ENCODE peak calls at places on chromosomes 3 and 15, in four cellular contexts. O is AG10803, T is IMR-90, X is adrenal gland. F is an unnamed sample.

GRCh38 chr3:157572559-157573270 is 69.5 kb upstream of the VEPH1 start:
- DNase-seq in O (peak; percentile 49), T (peak; percentile 64), X (peak; percentile 40), F (peak; percentile 28)

GRCh38 chr3:128480278-128480677 is 12.7 kb downstream of the GATA2 start:
- DNase-seq in O (no peak), T (no peak), X (no peak), F (no peak)

GRCh38 chr3:144590854-144591253 is 619.2 kb downstream of the DIPK2A start:
- DNase-seq in O (peak; percentile 66), T (peak; percentile 94), X (no peak), F (no peak)

GRCh38 chr3:50316657-50317242 is 5.8 kb downstream of the HYAL2 start:
- DNase-seq in O (no peak), T (peak; percentile 28), X (peak; percentile 42), F (no peak)

GRCh38 chr15:50431204-50431603 is 7.0 kb downstream of the USP8 start:
- DNase-seq in O (peak; percentile 31), T (peak; percentile 38), X (no peak), F (no peak)

GRCh38 chr15:74958908-74959642 is 2.5 kb upstream of the RPP25 start:
- DNase-seq in O (no peak), T (no peak), X (no peak), F (no peak)

GRCh38 chr15:78222745-78223395 is 11.5 kb downstream of the ACSBG1 start:
- DNase-seq in O (no peak), T (no peak), X (no peak), F (no peak)

GRCh38 chr3:101184111-101184510 is 136.3 kb downstream of the IMPG2 start:
- DNase-seq in O (peak; percentile 67), T (no peak), X (no peak), F (no peak)

GRCh38 chr15:55319537-55320325 is 709 bp downstream of the PIGB start:
- DNase-seq in O (peak; percentile 53), T (peak; percentile 5), X (no peak), F (no peak)

GRCh38 chr15:70589221-70589620 is 174.1 kb downstream of the UACA start:
- DNase-seq in O (peak; percentile 96), T (peak; percentile 74), X (no peak), F (no peak)

GRCh38 chr3:46442591-46443530 is 21.8 kb downstream of the LTF start:
- DNase-seq in O (no peak), T (no peak), X (no peak), F (no peak)

GRCh38 chr3:141278196-141279073 is 46.8 kb downstream of the PXYLP1 start:
- DNase-seq in O (peak; percentile 53), T (no peak), X (no peak), F (no peak)

GRCh38 chr3:169813757-169814517 is 1.2 kb upstream of the LRRC34 start:
- DNase-seq in O (no peak), T (no peak), X (no peak), F (no peak)

GRCh38 chr15:68330911-68331310 is 53.4 kb downstream of the FEM1B start:
- DNase-seq in O (no peak), T (no peak), X (no peak), F (no peak)

GRCh38 chr3:134663646-134664456 is 13.0 kb upstream of the KY start:
- DNase-seq in O (peak; percentile 46), T (peak; percentile 55), X (no peak), F (no peak)

GRCh38 chr3:128313181-128313725 is 153.4 kb downstream of the DNAJB8 start:
- DNase-seq in O (no peak), T (no peak), X (no peak), F (no peak)

GRCh38 chr3:151276038-151277027 is 2.0 kb downstream of the P2RY14 start:
- DNase-seq in O (no peak), T (no peak), X (no peak), F (no peak)

GRCh38 chr3:152474585-152474984 is 205.9 kb downstream of the MBNL1 start:
- DNase-seq in O (peak; percentile 88), T (peak; percentile 84), X (peak; percentile 21), F (peak; percentile 49)

GRCh38 chr15:41043276-41043675 is 72.8 kb downstream of the INO80 start:
- DNase-seq in O (peak; percentile 90), T (peak; percentile 67), X (no peak), F (no peak)

GRCh38 chr3:141412936-141413354 is 44.6 kb downstream of the ZBTB38 start:
- DNase-seq in O (peak; percentile 94), T (peak; percentile 85), X (peak; percentile 95), F (peak; percentile 96)

GRCh38 chr15:40054746-40055575 is 16.0 kb upstream of the SRP14 start:
- DNase-seq in O (peak; percentile 31), T (peak; percentile 82), X (no peak), F (peak; percentile 88)

GRCh38 chr15:61038387-61038786 is 190.7 kb downstream of the RORA start:
- DNase-seq in O (peak; percentile 44), T (peak; percentile 44), X (peak; percentile 52), F (peak; percentile 75)

GRCh38 chr3:167776144-167776685 is 40.7 kb downstream of the SERPINI1 start:
- DNase-seq in O (no peak), T (no peak), X (no peak), F (no peak)

GRCh38 chr3:196440696-196441095 is 8.5 kb upstream of the UBXN7 start:
- DNase-seq in O (peak; percentile 26), T (peak; percentile 36), X (no peak), F (no peak)

GRCh38 chr15:90119367-90119766 is 17.1 kb upstream of the IDH2 start:
- DNase-seq in O (no peak), T (no peak), X (no peak), F (no peak)

GRCh38 chr3:152445227-152445626 is 176.5 kb downstream of the MBNL1 start:
- DNase-seq in O (no peak), T (no peak), X (no peak), F (no peak)

GRCh38 chr3:64187065-64187959 is 38.0 kb downstream of the PRICKLE2 start:
- DNase-seq in O (peak; percentile 97), T (peak; percentile 99), X (peak; percentile 85), F (peak; percentile 82)

GRCh38 chr3:64185436-64185835 is 39.8 kb downstream of the PRICKLE2 start:
- DNase-seq in O (peak; percentile 36), T (no peak), X (no peak), F (no peak)

GRCh38 chr3:64186667-64187064 is 38.6 kb downstream of the PRICKLE2 start:
- DNase-seq in O (no peak), T (no peak), X (no peak), F (no peak)

GRCh38 chr3:64188810-64189560 is 36.3 kb downstream of the PRICKLE2 start:
- DNase-seq in O (peak; percentile 91), T (peak; percentile 97), X (peak; percentile 68), F (peak; percentile 44)

DNA sequence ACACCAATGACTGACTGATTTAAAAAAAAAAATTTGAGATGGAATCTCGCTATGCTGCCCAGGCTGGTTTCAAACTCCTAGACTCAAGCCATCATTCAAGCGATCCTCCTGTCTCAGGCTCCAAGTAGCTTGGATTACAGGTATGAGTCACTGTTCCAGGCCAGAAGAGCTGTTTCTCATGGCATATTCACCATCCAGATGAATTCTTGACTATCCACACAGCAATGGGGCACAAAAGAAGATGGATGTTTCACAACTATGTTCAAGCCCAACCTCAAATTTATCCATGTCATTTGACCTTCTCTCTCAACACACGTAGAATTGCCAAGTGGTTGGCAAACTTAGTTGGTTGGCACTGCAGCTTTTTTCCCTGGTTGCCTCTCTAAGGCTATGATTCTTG is 40.6 kb downstream of the PRICKLE2 start:
- DNase-seq in O (peak; percentile 75), T (peak; percentile 71), X (peak; percentile 54), F (no peak)
- TF ChIP-seq CTCF in O (no peak), T (no peak), X (no peak), F (no peak)

DNA sequence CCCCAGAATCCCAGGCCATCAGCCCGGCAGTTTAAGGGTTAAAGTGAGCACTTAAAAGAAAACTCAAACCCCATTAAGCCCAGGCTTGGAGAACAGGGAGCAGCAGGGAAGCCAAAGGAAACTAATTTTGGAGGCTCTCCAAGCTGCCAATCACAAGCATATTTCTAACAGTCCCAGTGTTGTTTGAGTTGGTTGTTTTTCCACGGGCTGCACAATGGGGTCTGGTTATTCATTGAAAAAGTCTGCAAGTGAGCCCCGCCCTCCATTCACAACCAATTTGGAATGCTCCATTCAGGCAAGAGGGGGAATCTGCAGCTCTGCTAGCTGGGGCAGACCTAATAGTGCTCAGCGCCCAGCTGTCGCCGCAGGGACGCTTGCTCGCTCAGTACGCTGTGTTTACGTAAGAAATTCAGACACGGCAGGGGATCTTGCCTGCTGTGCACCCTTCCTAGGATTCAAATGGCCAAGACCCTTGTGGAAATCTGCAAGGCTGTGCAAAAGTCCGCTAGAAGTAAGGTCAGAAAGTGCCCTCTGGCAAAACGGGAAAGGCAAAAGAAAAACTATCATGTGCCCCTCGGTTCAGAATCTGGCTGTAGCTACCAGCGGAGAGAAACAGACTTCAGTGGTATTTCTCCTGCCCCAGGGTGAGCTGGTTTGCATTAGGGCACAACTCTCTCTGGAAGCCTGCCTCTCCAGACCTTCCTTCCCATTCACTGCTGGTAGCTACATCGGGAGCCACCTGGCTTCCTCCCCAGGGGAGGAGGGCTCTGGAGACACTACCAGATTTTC is 11.0 kb downstream of the ETV5 start:
- DNase-seq in O (peak; percentile 77), T (peak; percentile 78), X (peak; percentile 62), F (peak; percentile 81)
- H3K4me3 ChIP-seq in O (peak overlapping the region; percentile 57), T (peak overlapping the region; percentile 25), X (no peak overlapping the region), F (peak overlapping the region; percentile 28)

DNA sequence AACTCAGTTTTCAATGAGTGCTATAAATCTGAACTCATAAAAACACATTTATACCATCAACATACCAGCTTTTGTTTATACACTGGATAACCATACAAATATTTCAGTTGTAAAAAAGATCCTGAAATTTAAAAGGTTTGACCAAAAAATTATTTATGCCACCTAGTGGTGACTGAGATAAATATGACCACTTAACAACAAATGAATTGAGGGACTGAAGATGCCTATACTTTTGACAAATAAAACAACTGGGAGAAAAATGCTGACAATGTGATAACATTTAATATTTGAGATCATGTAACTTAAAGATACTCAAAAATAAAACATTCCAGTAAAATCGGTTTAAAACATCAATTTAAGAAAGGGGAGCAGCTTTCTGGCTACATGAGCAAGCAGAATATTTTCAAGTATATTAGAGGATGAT is 30.4 kb downstream of the ATG3 start:
- DNase-seq in O (peak; percentile 44), T (peak; percentile 49), X (no peak), F (no peak)
- TF ChIP-seq CTCF in O (peak; percentile 62), T (peak; percentile 52), X (peak; percentile 50), F (peak; percentile 28)

GRCh38 chr15:85858586-85859375 is 64.1 kb upstream of the KLHL25 start:
- DNase-seq in O (peak; percentile 55), T (peak; percentile 44), X (peak; percentile 63), F (peak; percentile 39)
- H3K4me3 ChIP-seq in O (peak overlapping the region; percentile 7), T (no peak overlapping the region), X (no peak overlapping the region), F (no peak overlapping the region)

DNA sequence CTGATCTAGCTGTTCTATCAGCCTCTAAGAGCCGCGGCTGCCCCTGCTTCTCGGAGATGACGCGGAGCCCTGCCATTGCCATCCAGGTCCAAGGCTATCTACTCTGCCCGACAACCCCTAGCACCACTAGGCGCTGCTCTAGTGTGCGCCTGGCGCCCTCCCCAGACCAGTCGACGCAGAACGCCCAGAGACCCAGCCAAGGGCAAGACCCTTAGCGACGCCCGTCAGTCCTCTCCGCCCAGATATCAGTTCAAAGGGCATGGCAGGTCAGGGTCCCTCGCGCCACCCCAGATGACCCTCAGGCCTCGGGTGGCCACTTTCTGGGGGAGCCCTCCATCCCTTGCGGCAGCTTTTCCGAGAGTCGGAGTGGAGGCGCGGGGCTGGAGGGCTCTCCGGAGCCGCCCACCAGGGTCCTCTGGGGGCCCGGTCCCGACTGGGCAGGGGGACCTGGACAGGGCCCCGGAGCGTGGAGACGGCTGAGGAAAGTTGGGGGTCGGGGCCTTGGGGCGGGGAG is 371 bp upstream of the CLSTN2 start:
- DNase-seq in O (no peak), T (no peak), X (peak; percentile 75), F (no peak)
- TF ChIP-seq CTCF in O (peak; percentile 6), T (no peak), X (no peak), F (peak; percentile 27)

GRCh38 chr15:85690546-85691226 is 104.0 kb downstream of the KLHL25 start:
- DNase-seq in O (no peak), T (no peak), X (no peak), F (no peak)
- H3K4me3 ChIP-seq in O (no peak overlapping the region), T (no peak overlapping the region), X (no peak overlapping the region), F (no peak overlapping the region)

GRCh38 chr15:79849789-79850188 is 47.0 kb downstream of the MTHFS start:
- DNase-seq in O (peak; percentile 58), T (peak; percentile 52), X (no peak), F (peak; percentile 36)
- TF ChIP-seq CTCF in O (peak; percentile 94), T (peak; percentile 79), X (peak; percentile 21), F (peak; percentile 88)

F was measured in LNCaP clone FGC.